ENCODE peak calls at places on chromosome 19, in six cellular contexts. One of them, this sample, is unnamed.

GRCh38 chr19:1355258-1355973 is 28.3 kb upstream of the NDUFS7 start:
- DNase-seq in body of pancreas: no peak
- DNase-seq in cardiac fibroblast: peak; percentile 19
- DNase-seq in mucosa of descending colon: no peak
- DNase-seq in tibial nerve: no peak
- DNase-seq in HFFc6: no peak
- DNase-seq in this sample: no peak

GRCh38 chr19:38723606-38724379 is 20.5 kb downstream of the CAPN12 start:
- DNase-seq in body of pancreas: no peak
- DNase-seq in cardiac fibroblast: no peak
- DNase-seq in mucosa of descending colon: no peak
- DNase-seq in tibial nerve: no peak
- DNase-seq in HFFc6: no peak
- DNase-seq in this sample: no peak

GRCh38 chr19:34633806-34634205 is 43.2 kb downstream of the SCGB2B2 start:
- DNase-seq in body of pancreas: no peak
- DNase-seq in cardiac fibroblast: no peak
- DNase-seq in mucosa of descending colon: no peak
- DNase-seq in tibial nerve: no peak
- DNase-seq in HFFc6: no peak
- DNase-seq in this sample: no peak

GRCh38 chr19:9791552-9792181 is 23.1 kb upstream of the ZNF846 start:
- DNase-seq in body of pancreas: peak; percentile 96
- DNase-seq in cardiac fibroblast: peak; percentile 96
- DNase-seq in mucosa of descending colon: peak; percentile 97
- DNase-seq in tibial nerve: peak; percentile 98
- DNase-seq in HFFc6: peak; percentile 85
- DNase-seq in this sample: peak; percentile 99

GRCh38 chr19:2728783-2729387 is 7.7 kb upstream of the DIRAS1 start:
- DNase-seq in body of pancreas: no peak
- DNase-seq in cardiac fibroblast: no peak
- DNase-seq in mucosa of descending colon: no peak
- DNase-seq in tibial nerve: no peak
- DNase-seq in HFFc6: no peak
- DNase-seq in this sample: peak; percentile 33

GRCh38 chr19:38061294-38061693 is 154.3 kb downstream of the SIPA1L3 start:
- DNase-seq in body of pancreas: no peak
- DNase-seq in cardiac fibroblast: peak; percentile 92
- DNase-seq in mucosa of descending colon: no peak
- DNase-seq in tibial nerve: no peak
- DNase-seq in HFFc6: peak; percentile 69
- DNase-seq in this sample: no peak

GRCh38 chr19:40523322-40524047 is 53.2 kb upstream of the SHKBP1 start:
- DNase-seq in body of pancreas: peak; percentile 90
- DNase-seq in cardiac fibroblast: peak; percentile 67
- DNase-seq in mucosa of descending colon: peak; percentile 87
- DNase-seq in tibial nerve: no peak
- DNase-seq in HFFc6: peak; percentile 32
- DNase-seq in this sample: peak; percentile 66

GRCh38 chr19:14943601-14944000 is 2.3 kb downstream of the OR7C2 start:
- DNase-seq in body of pancreas: no peak
- DNase-seq in cardiac fibroblast: peak; percentile 51
- DNase-seq in mucosa of descending colon: no peak
- DNase-seq in tibial nerve: no peak
- DNase-seq in HFFc6: no peak
- DNase-seq in this sample: no peak

GRCh38 chr19:47794526-47794925 is 9.8 kb downstream of the TPRX1 start:
- DNase-seq in body of pancreas: no peak
- DNase-seq in cardiac fibroblast: no peak
- DNase-seq in mucosa of descending colon: no peak
- DNase-seq in tibial nerve: no peak
- DNase-seq in HFFc6: no peak
- DNase-seq in this sample: no peak

GRCh38 chr19:1155352-1156304 is 18.4 kb downstream of the SBNO2 start:
- DNase-seq in body of pancreas: no peak
- DNase-seq in cardiac fibroblast: peak; percentile 43
- DNase-seq in mucosa of descending colon: no peak
- DNase-seq in tibial nerve: no peak
- DNase-seq in HFFc6: no peak
- DNase-seq in this sample: no peak

GRCh38 chr19:49534632-49535385 is 7.0 kb downstream of the RCN3 start:
- DNase-seq in body of pancreas: no peak
- DNase-seq in cardiac fibroblast: no peak
- DNase-seq in mucosa of descending colon: no peak
- DNase-seq in tibial nerve: no peak
- DNase-seq in HFFc6: no peak
- DNase-seq in this sample: no peak

GRCh38 chr19:10346509-10346908 is 7.1 kb upstream of the ICAM3 start:
- DNase-seq in body of pancreas: peak; percentile 68
- DNase-seq in cardiac fibroblast: peak; percentile 63
- DNase-seq in mucosa of descending colon: no peak
- DNase-seq in tibial nerve: no peak
- DNase-seq in HFFc6: peak; percentile 10
- DNase-seq in this sample: peak; percentile 87

GRCh38 chr19:11560404-11560988 is 1.5 kb upstream of the ELOF1 start:
- DNase-seq in body of pancreas: peak; percentile 69
- DNase-seq in cardiac fibroblast: peak; percentile 80
- DNase-seq in mucosa of descending colon: no peak
- DNase-seq in tibial nerve: no peak
- DNase-seq in HFFc6: peak; percentile 68
- DNase-seq in this sample: peak; percentile 69

GRCh38 chr19:14916848-14917247 is 24.4 kb upstream of the OR7C2 start:
- DNase-seq in body of pancreas: no peak
- DNase-seq in cardiac fibroblast: no peak
- DNase-seq in mucosa of descending colon: no peak
- DNase-seq in tibial nerve: no peak
- DNase-seq in HFFc6: no peak
- DNase-seq in this sample: no peak

GRCh38 chr19:12937243-12938053 is 961 bp upstream of the CALR start:
- DNase-seq in body of pancreas: peak; percentile 66
- DNase-seq in cardiac fibroblast: no peak
- DNase-seq in mucosa of descending colon: no peak
- DNase-seq in tibial nerve: peak; percentile 45
- DNase-seq in HFFc6: no peak
- DNase-seq in this sample: peak; percentile 68

GRCh38 chr19:12939292-12939606 is 840 bp downstream of the CALR start:
- DNase-seq in body of pancreas: peak; percentile 44
- DNase-seq in cardiac fibroblast: peak; percentile 54
- DNase-seq in mucosa of descending colon: peak; percentile 51
- DNase-seq in tibial nerve: no peak
- DNase-seq in HFFc6: peak; percentile 25
- DNase-seq in this sample: no peak

GRCh38 chr19:12938054-12938535 is 314 bp upstream of the CALR start:
- DNase-seq in body of pancreas: peak; percentile 100
- DNase-seq in cardiac fibroblast: peak; percentile 100
- DNase-seq in mucosa of descending colon: peak; percentile 99
- DNase-seq in tibial nerve: peak; percentile 100
- DNase-seq in HFFc6: peak; percentile 100
- DNase-seq in this sample: peak; percentile 100

GRCh38 chr19:12939908-12940533 is 1.6 kb downstream of the CALR start:
- DNase-seq in body of pancreas: no peak
- DNase-seq in cardiac fibroblast: no peak
- DNase-seq in mucosa of descending colon: no peak
- DNase-seq in tibial nerve: no peak
- DNase-seq in HFFc6: no peak
- DNase-seq in this sample: no peak

DNA sequence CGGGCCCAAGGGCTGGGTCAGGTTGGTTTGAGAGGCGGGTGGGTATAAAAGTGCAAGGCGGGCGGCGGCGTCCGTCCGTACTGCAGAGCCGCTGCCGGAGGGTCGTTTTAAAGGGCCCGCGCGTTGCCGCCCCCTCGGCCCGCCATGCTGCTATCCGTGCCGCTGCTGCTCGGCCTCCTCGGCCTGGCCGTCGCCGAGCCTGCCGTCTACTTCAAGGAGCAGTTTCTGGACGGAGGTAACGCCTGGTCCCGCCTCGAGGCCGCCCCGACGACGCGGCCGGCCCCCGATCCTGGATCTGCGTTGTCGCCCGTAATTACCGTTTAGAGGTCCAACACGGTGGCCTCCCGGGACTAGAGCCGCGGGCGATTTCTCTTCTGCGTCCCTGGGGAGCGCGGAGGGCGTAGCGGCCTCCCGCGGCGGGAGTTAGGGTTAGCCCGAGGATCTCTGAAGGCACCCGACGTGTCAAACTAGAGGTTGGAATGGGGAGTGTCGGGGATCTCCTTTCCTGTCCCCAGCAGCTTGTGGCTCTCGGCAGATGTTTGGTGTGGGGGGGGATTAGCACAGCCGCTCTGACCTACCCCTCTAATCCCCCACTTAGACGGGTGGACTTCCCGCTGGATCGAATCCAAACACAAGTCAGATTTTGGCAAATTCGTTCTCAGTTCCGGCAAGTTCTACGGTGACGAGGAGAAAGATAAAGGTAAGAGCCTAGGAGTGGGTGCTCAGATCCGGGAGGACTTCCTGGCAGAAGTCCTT is at the start of gene CALR:
- DNase-seq in body of pancreas: peak; percentile 47
- DNase-seq in cardiac fibroblast: peak; percentile 47
- DNase-seq in mucosa of descending colon: no peak
- DNase-seq in tibial nerve: no peak
- DNase-seq in HFFc6: no peak
- DNase-seq in this sample: no peak
- TF ChIP-seq CTCF in body of pancreas: peak; percentile 48
- TF ChIP-seq CTCF in cardiac fibroblast: peak; percentile 11
- TF ChIP-seq CTCF in mucosa of descending colon: no peak
- TF ChIP-seq CTCF in tibial nerve: peak; percentile 14
- TF ChIP-seq CTCF in HFFc6: peak; percentile 59
- TF ChIP-seq CTCF in this sample: no peak

DNA sequence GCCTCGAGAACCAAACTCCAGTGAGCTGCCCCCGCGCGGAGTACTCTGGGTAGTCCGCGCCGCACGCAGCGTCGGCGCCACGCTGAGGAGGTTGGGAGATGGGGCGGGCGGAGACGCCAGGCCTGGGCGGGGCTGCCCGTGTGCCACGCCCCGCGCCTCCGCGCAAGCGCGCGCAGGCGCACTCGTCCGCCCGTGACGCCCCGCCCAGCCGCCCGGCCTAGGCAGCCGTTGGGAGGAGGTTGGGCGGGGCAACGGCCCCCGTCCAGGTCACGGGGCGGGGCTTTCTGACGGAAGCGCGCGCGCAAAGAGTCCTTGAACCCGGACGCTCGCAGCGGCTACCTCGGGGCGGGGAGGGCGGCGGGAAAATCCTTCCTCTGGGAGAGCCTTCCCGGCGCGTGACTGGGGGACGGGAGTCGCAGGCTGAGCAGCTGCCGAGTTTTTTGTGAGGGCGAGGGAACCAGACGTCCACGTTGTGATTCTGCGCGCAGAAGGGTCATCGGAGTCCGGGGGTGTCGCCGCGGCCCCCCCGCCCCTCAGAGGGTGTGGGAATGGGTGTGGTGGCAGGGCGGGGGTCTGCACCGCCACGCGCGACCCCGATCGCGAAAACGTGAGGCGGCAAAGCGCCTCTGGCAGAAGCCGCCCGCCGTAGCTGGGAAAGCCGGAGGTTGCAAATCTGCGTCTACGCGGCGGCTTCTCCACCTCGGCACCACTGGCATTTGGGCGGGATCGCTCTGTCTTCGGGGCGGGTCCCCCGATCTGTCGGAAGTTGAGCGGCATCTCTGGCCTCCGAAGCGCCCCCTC is at the start of gene MED26:
- DNase-seq in body of pancreas: peak; percentile 96
- DNase-seq in cardiac fibroblast: peak; percentile 90
- DNase-seq in mucosa of descending colon: peak; percentile 99
- DNase-seq in tibial nerve: peak; percentile 88
- DNase-seq in HFFc6: peak; percentile 90
- DNase-seq in this sample: peak; percentile 89
- TF ChIP-seq CTCF in body of pancreas: no peak
- TF ChIP-seq CTCF in cardiac fibroblast: no peak
- TF ChIP-seq CTCF in mucosa of descending colon: peak; percentile 13
- TF ChIP-seq CTCF in tibial nerve: no peak
- TF ChIP-seq CTCF in HFFc6: peak; percentile 26
- TF ChIP-seq CTCF in this sample: no peak

DNA sequence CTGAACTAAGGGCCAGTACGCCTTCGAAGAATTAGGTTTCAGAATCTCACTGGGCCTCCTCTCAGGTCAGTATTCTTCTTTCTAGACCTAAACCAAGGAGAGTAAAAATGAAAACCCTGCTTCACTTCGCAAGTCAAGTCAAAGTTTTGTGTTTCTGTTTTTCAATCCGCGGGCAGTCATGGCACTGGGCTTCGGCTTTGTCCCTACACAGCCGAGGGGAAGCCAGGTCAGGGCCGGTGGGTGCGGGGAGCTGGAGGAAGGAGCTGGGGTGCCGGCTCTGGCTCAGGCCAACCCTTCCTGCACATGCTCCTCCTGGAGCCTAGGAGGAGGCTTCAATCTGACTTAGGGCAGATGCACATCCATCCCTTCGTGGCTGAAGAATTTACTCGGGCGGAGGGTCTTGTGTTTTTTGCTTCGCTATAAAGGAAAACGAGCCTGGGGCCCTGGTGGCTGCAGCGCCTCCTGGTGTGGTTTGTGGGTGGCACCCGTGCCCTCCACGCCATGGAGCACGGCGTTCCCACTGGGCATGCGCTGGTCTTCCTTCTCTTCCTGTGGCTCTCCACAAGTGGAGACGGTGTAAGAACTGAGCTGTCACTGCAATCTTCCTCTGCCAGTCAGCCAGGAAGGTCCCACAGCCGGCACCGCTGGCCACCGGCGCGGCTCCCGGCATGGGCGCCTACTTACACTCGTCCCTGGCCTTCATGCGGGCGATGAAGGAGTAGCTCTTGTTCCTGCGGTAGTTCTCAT is 22.5 kb downstream of the C19orf44 start:
- DNase-seq in body of pancreas: no peak
- DNase-seq in cardiac fibroblast: no peak
- DNase-seq in mucosa of descending colon: no peak
- DNase-seq in tibial nerve: no peak
- DNase-seq in HFFc6: no peak
- DNase-seq in this sample: no peak
- TF ChIP-seq CTCF in body of pancreas: no peak
- TF ChIP-seq CTCF in cardiac fibroblast: no peak
- TF ChIP-seq CTCF in mucosa of descending colon: no peak
- TF ChIP-seq CTCF in tibial nerve: no peak
- TF ChIP-seq CTCF in HFFc6: peak; percentile 48
- TF ChIP-seq CTCF in this sample: no peak

DNA sequence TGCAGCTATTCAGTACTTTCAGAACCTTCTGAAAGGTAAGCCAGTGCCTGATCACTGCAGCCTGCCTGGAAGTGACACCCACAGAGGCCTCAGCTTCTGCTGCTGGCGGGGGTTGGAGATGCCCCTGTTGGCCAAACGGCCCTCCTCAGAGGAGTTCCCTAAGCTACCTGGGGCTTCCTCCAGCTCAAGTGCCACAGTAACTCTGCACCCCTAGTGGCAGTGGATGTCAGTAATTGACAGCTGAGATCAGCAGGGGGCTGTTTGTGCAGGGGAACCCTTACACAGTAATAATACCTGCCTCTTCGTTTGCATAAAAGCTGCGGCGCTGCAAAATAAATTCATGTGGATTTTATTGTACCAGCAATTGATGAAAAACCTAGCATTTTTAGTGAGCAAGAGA is 28.9 kb downstream of the TDRD12 start:
- DNase-seq in body of pancreas: no peak
- DNase-seq in cardiac fibroblast: no peak
- DNase-seq in mucosa of descending colon: no peak
- DNase-seq in tibial nerve: no peak
- DNase-seq in HFFc6: no peak
- DNase-seq in this sample: no peak
- TF ChIP-seq CTCF in body of pancreas: no peak
- TF ChIP-seq CTCF in cardiac fibroblast: no peak
- TF ChIP-seq CTCF in mucosa of descending colon: no peak
- TF ChIP-seq CTCF in tibial nerve: no peak
- TF ChIP-seq CTCF in HFFc6: peak; percentile 31
- TF ChIP-seq CTCF in this sample: no peak

This sample was measured in CD14-positive monocyte.